ENCODE peak calls at places on chromosomes 1 and 21, in six cellular contexts. N, O, F, J, Y and R are unnamed samples.

GRCh38 chr1:240242601-240243144 is 151.0 kb downstream of the FMN2 start:
- DNase-seq in N (peak), O (no peak), F (no peak), J (no peak), Y (no peak), R (peak)

GRCh38 chr1:147837845-147838363 is 64.7 kb upstream of the GJA8 start:
- DNase-seq in N (no peak), O (no peak), F (no peak), J (no peak), Y (no peak), R (no peak)

GRCh38 chr1:5287178-5288155 is 633.1 kb downstream of the AJAP1 start:
- DNase-seq in N (no peak), O (no peak), F (no peak), J (no peak), Y (no peak), R (no peak)

GRCh38 chr21:36909901-36910561 is 56.4 kb downstream of the HLCS start:
- DNase-seq in N (peak), O (no peak), F (no peak), J (no peak), Y (no peak), R (peak)

GRCh38 chr1:161432091-161432490 is 64.4 kb upstream of the CFAP126 start:
- DNase-seq in N (no peak), O (no peak), F (no peak), J (no peak), Y (no peak), R (no peak)

GRCh38 chr1:41221995-41222991 is 19.8 kb downstream of the SCMH1 start:
- DNase-seq in N (no peak), O (no peak), F (no peak), J (no peak), Y (no peak), R (peak)

GRCh38 chr1:62045579-62045978 is 149.1 kb upstream of the L1TD1 start:
- DNase-seq in N (no peak), O (no peak), F (no peak), J (no peak), Y (no peak), R (peak)

GRCh38 chr1:156366378-156366777 is 2.6 kb upstream of the RHBG start:
- DNase-seq in N (no peak), O (no peak), F (no peak), J (no peak), Y (no peak), R (no peak)

GRCh38 chr1:180262628-180263488 is 32.8 kb downstream of the LHX4 start:
- DNase-seq in N (no peak), O (no peak), F (no peak), J (peak), Y (no peak), R (peak)

GRCh38 chr1:46687910-46688509 is 16.4 kb downstream of the TEX38 start:
- DNase-seq in N (no peak), O (no peak), F (no peak), J (no peak), Y (no peak), R (no peak)

GRCh38 chr1:227885135-227885647 is 62.5 kb downstream of the WNT9A start:
- DNase-seq in N (no peak), O (peak), F (peak), J (no peak), Y (peak), R (no peak)

GRCh38 chr1:119008483-119009299 is 20.5 kb upstream of the TBX15 start:
- DNase-seq in N (peak), O (no peak), F (no peak), J (no peak), Y (no peak), R (peak)

GRCh38 chr1:211126622-211127021 is 7.3 kb downstream of the KCNH1 start:
- DNase-seq in N (peak), O (no peak), F (no peak), J (no peak), Y (no peak), R (no peak)

GRCh38 chr1:32336963-32337675 is 1.1 kb upstream of the MARCKSL1 start:
- DNase-seq in N (peak), O (no peak), F (no peak), J (no peak), Y (peak), R (peak)

GRCh38 chr1:25011966-25012625 is 82.0 kb upstream of the RUNX3 start:
- DNase-seq in N (no peak), O (no peak), F (no peak), J (peak), Y (no peak), R (no peak)

GRCh38 chr1:55353709-55354620 is 138.8 kb upstream of the USP24 start:
- DNase-seq in N (peak), O (no peak), F (no peak), J (no peak), Y (no peak), R (no peak)

GRCh38 chr21:15058718-15059316 is 6.0 kb downstream of the NRIP1 start:
- DNase-seq in N (peak), O (no peak), F (no peak), J (no peak), Y (no peak), R (peak)

GRCh38 chr1:221035680-221036153 is 156.5 kb downstream of the HLX start:
- DNase-seq in N (peak), O (no peak), F (no peak), J (no peak), Y (no peak), R (peak)
- H3K4me3 ChIP-seq in N (peak), O (no peak), F (no peak), J (no peak), Y (no peak), R (peak)

DNA sequence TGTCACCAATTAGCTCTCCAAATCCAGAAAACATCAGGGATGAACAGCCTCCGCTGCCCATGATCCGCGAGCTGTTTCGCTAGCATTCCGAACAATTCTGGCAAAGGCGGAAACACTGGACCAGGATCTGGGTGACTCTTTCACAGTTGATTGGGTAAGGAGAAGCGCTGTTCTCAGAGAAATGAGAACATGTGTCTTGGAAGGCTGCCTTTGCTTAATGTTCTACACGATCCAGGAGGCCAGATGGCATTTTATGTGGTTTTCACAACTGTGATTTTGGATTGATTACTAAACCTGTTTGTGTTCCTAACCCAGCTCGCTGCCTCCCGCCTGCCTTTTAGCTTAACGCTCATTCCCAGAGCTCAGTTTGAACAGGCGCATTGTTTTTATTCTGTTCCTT is 144.0 kb downstream of the KIF26B start:
- DNase-seq in N (peak), O (peak), F (no peak), J (no peak), Y (no peak), R (peak)
- H3K4me3 ChIP-seq in N (peak), O (peak), F (no peak), J (no peak), Y (no peak), R (peak)

GRCh38 chr1:205676002-205676401 is 4.3 kb downstream of the SLC45A3 start:
- DNase-seq in N (no peak), O (no peak), F (no peak), J (peak), Y (no peak), R (no peak)

GRCh38 chr1:205676597-205676996 is 3.7 kb downstream of the SLC45A3 start:
- DNase-seq in N (no peak), O (no peak), F (no peak), J (no peak), Y (no peak), R (no peak)

GRCh38 chr1:205672929-205673328 is 7.4 kb downstream of the SLC45A3 start:
- DNase-seq in N (no peak), O (no peak), F (no peak), J (peak), Y (no peak), R (no peak)

GRCh38 chr1:205677152-205677551 is 3.2 kb downstream of the SLC45A3 start:
- DNase-seq in N (no peak), O (no peak), F (no peak), J (no peak), Y (no peak), R (no peak)

GRCh38 chr1:205675247-205675646 is 5.1 kb downstream of the SLC45A3 start:
- DNase-seq in N (no peak), O (no peak), F (no peak), J (no peak), Y (no peak), R (no peak)
- H3K4me3 ChIP-seq in N (no peak), O (no peak), F (no peak), J (no peak), Y (no peak), R (no peak)

GRCh38 chr1:17654519-17654918 is 100.6 kb upstream of the ACTL8 start:
- DNase-seq in N (no peak), O (no peak), F (no peak), J (no peak), Y (no peak), R (no peak)
- H3K4me3 ChIP-seq in N (no peak), O (no peak), F (no peak), J (no peak), Y (no peak), R (no peak)

DNA sequence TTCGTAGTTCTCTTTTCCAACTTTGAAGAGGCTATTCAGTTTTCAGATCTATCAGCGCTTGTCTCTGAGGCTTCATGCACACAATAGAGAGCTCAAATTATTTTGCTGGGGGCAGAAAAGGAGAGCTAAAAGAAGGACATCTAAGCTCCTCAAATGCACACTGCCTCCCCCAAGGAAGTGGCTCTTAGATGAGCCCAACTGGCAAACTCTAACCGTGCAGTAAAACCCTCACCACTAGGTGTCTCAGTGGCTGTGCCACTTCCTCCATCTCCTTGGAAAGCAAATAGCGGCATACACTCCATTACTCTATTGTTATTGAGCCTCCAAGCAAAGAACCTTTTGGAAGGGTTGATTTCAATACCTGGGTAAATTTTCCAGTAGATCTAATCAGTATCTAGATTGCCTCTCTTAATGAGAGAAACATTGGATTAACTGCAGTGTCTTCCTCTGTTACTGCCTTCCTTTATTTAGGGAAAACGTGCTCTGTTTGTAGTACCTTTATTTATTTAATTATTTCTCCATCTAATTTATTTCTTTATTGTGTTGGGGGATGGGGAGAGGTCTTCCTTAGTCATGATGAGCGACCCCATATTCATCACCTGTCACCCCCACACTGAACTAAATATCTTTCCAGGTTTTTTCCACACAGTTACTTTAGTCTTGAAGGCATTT is 9.2 kb upstream of the SFPQ start:
- DNase-seq in N (peak), O (peak), F (no peak), J (peak), Y (no peak), R (peak)
- H3K4me3 ChIP-seq in N (peak), O (no peak), F (no peak), J (no peak), Y (no peak), R (peak)

GRCh38 chr21:16308269-16308668 is 578.5 kb downstream of the USP25 start:
- DNase-seq in N (peak), O (no peak), F (no peak), J (no peak), Y (no peak), R (peak)
- H3K4me3 ChIP-seq in N (peak), O (peak), F (no peak), J (no peak), Y (peak), R (peak)

GRCh38 chr1:15206418-15207030 is 40.5 kb upstream of the FHAD1 start:
- DNase-seq in N (no peak), O (no peak), F (no peak), J (no peak), Y (no peak), R (peak)

GRCh38 chr1:15205586-15206346 is 41.3 kb upstream of the FHAD1 start:
- DNase-seq in N (no peak), O (no peak), F (no peak), J (no peak), Y (no peak), R (no peak)

GRCh38 chr1:15210651-15211390 is 36.2 kb upstream of the FHAD1 start:
- DNase-seq in N (no peak), O (no peak), F (no peak), J (no peak), Y (no peak), R (no peak)

GRCh38 chr1:15207031-15207828 is 39.8 kb upstream of the FHAD1 start:
- DNase-seq in N (no peak), O (no peak), F (no peak), J (no peak), Y (no peak), R (no peak)

GRCh38 chr1:15207829-15208429 is 39.1 kb upstream of the FHAD1 start:
- DNase-seq in N (no peak), O (no peak), F (no peak), J (no peak), Y (no peak), R (no peak)
- H3K4me3 ChIP-seq in N (no peak), O (no peak), F (no peak), J (no peak), Y (no peak), R (no peak)

GRCh38 chr21:44941567-44941966 is 1.7 kb downstream of the SLX9 start:
- DNase-seq in N (no peak), O (no peak), F (no peak), J (no peak), Y (no peak), R (no peak)
- H3K4me3 ChIP-seq in N (peak), O (no peak), F (no peak), J (no peak), Y (no peak), R (no peak)